ENCODE peak calls at places on chromosomes 13 and 19, in eight cellular contexts. One of them, this sample, is unnamed.

GRCh38 chr13:38783992-38784875 is 97.4 kb downstream of the FREM2 start:
- DNase-seq in A549: no peak
- DNase-seq in AG10803: no peak
- DNase-seq in endodermal cell: no peak
- DNase-seq in tibial artery: no peak
- DNase-seq in foreskin fibroblast: no peak
- DNase-seq in bronchial epithelial cell: peak; percentile 17
- DNase-seq in tibial nerve: no peak
- DNase-seq in this sample: no peak

GRCh38 chr13:29908411-29908810 is 58.0 kb upstream of the UBL3 start:
- DNase-seq in A549: no peak
- DNase-seq in AG10803: peak; percentile 95
- DNase-seq in endodermal cell: no peak
- DNase-seq in tibial artery: peak; percentile 75
- DNase-seq in foreskin fibroblast: peak; percentile 93
- DNase-seq in bronchial epithelial cell: peak; percentile 27
- DNase-seq in tibial nerve: peak; percentile 55
- DNase-seq in this sample: peak; percentile 47

GRCh38 chr19:46299004-46299509 is 2.2 kb downstream of the HIF3A start:
- DNase-seq in A549: peak; percentile 95
- DNase-seq in AG10803: peak; percentile 57
- DNase-seq in endodermal cell: peak; percentile 63
- DNase-seq in tibial artery: peak; percentile 96
- DNase-seq in foreskin fibroblast: peak; percentile 98
- DNase-seq in bronchial epithelial cell: peak; percentile 77
- DNase-seq in tibial nerve: peak; percentile 97
- DNase-seq in this sample: peak; percentile 92

GRCh38 chr13:22014469-22014868 is 343.6 kb downstream of the FGF9 start:
- DNase-seq in A549: no peak
- DNase-seq in AG10803: peak; percentile 72
- DNase-seq in endodermal cell: no peak
- DNase-seq in tibial artery: no peak
- DNase-seq in foreskin fibroblast: no peak
- DNase-seq in bronchial epithelial cell: peak; percentile 21
- DNase-seq in tibial nerve: no peak
- DNase-seq in this sample: no peak

GRCh38 chr19:6209233-6209632 is 70.5 kb downstream of the MLLT1 start:
- DNase-seq in A549: no peak
- DNase-seq in AG10803: no peak
- DNase-seq in endodermal cell: peak; percentile 49
- DNase-seq in tibial artery: no peak
- DNase-seq in foreskin fibroblast: no peak
- DNase-seq in bronchial epithelial cell: no peak
- DNase-seq in tibial nerve: no peak
- DNase-seq in this sample: no peak

GRCh38 chr19:44653977-44654784 is 10.5 kb downstream of the PVR start:
- DNase-seq in A549: peak; percentile 87
- DNase-seq in AG10803: peak; percentile 63
- DNase-seq in endodermal cell: peak; percentile 89
- DNase-seq in tibial artery: peak; percentile 69
- DNase-seq in foreskin fibroblast: peak; percentile 63
- DNase-seq in bronchial epithelial cell: peak; percentile 56
- DNase-seq in tibial nerve: peak; percentile 61
- DNase-seq in this sample: peak; percentile 39

GRCh38 chr19:39408392-39409206 is 2.0 kb downstream of the ZFP36 start:
- DNase-seq in A549: no peak
- DNase-seq in AG10803: peak; percentile 53
- DNase-seq in endodermal cell: peak; percentile 64
- DNase-seq in tibial artery: no peak
- DNase-seq in foreskin fibroblast: peak; percentile 67
- DNase-seq in bronchial epithelial cell: peak; percentile 65
- DNase-seq in tibial nerve: no peak
- DNase-seq in this sample: peak; percentile 56

GRCh38 chr13:24308488-24309020 is 826 bp upstream of the C1QTNF9 start:
- DNase-seq in A549: no peak
- DNase-seq in AG10803: no peak
- DNase-seq in endodermal cell: no peak
- DNase-seq in tibial artery: no peak
- DNase-seq in foreskin fibroblast: no peak
- DNase-seq in bronchial epithelial cell: no peak
- DNase-seq in tibial nerve: no peak
- DNase-seq in this sample: no peak

GRCh38 chr19:38898788-38899446 is 501 bp downstream of the SIRT2 start:
- DNase-seq in A549: peak; percentile 54
- DNase-seq in AG10803: peak; percentile 21
- DNase-seq in endodermal cell: no peak
- DNase-seq in tibial artery: no peak
- DNase-seq in foreskin fibroblast: peak; percentile 42
- DNase-seq in bronchial epithelial cell: peak; percentile 7
- DNase-seq in tibial nerve: no peak
- DNase-seq in this sample: peak; percentile 10

GRCh38 chr19:4208385-4209094 is 20.8 kb upstream of the EBI3 start:
- DNase-seq in A549: peak; percentile 55
- DNase-seq in AG10803: no peak
- DNase-seq in endodermal cell: peak; percentile 78
- DNase-seq in tibial artery: no peak
- DNase-seq in foreskin fibroblast: peak; percentile 47
- DNase-seq in bronchial epithelial cell: peak; percentile 33
- DNase-seq in tibial nerve: no peak
- DNase-seq in this sample: peak; percentile 27

DNA sequence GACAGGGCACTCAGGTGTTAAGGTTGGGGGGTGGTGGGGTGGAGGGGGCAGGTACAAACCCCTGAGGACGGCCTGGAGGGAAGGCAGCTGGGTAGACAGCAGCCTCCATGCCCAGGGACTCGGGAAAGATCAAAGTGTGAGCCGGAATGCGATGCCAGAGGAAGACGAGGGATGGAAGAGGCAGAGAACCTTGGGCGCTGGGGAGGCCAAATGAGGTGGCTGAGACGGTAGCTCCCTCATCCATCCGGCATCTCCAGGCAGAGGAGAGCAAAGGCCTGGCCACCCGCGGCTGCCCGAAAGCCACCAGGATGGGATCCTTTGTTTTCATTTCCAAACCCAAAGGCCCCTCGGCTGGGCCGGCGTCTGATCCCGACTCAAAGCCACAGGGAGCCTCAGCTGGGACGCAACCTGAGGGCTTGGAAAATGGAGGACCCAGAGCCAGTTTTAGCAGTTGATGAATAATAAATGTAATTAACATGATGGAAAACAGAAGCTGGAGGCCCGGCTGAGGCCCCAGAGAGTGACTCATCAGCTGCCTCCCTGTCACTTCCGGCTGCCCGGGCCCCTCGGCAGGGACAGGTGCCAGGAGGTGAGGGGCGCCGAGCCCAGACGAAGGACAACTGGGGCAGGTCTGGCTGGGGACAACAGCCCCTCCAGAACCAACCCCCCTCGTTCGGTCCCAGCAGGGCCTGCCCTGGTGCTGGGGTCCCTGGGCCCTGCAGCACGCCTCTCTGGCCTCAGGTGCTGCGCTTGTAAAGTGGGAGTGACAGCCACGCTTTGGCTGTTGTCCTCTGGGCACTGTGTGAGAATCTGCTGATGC is 61.6 kb downstream of the CEBPG start:
- DNase-seq in A549: no peak
- DNase-seq in AG10803: peak; percentile 20
- DNase-seq in endodermal cell: no peak
- DNase-seq in tibial artery: no peak
- DNase-seq in foreskin fibroblast: peak; percentile 55
- DNase-seq in bronchial epithelial cell: no peak
- DNase-seq in tibial nerve: no peak
- DNase-seq in this sample: peak; percentile 37
- TF ChIP-seq CTCF in A549: no peak
- TF ChIP-seq CTCF in AG10803: no peak
- TF ChIP-seq CTCF in endodermal cell: no peak
- TF ChIP-seq CTCF in tibial artery: no peak
- TF ChIP-seq CTCF in foreskin fibroblast: no peak
- TF ChIP-seq CTCF in bronchial epithelial cell: no peak
- TF ChIP-seq CTCF in tibial nerve: no peak
- TF ChIP-seq CTCF in this sample: no peak

GRCh38 chr13:40777166-40777956 is 6.4 kb upstream of the MRPS31 start:
- DNase-seq in A549: peak; percentile 35
- DNase-seq in AG10803: peak; percentile 46
- DNase-seq in endodermal cell: peak; percentile 79
- DNase-seq in tibial artery: no peak
- DNase-seq in foreskin fibroblast: peak; percentile 70
- DNase-seq in bronchial epithelial cell: peak; percentile 52
- DNase-seq in tibial nerve: no peak
- DNase-seq in this sample: peak; percentile 65

GRCh38 chr13:40777957-40778235 is 6.9 kb upstream of the MRPS31 start:
- DNase-seq in A549: no peak
- DNase-seq in AG10803: no peak
- DNase-seq in endodermal cell: no peak
- DNase-seq in tibial artery: no peak
- DNase-seq in foreskin fibroblast: no peak
- DNase-seq in bronchial epithelial cell: no peak
- DNase-seq in tibial nerve: no peak
- DNase-seq in this sample: no peak

GRCh38 chr13:40774672-40775071 is 3.7 kb upstream of the MRPS31 start:
- DNase-seq in A549: no peak
- DNase-seq in AG10803: no peak
- DNase-seq in endodermal cell: no peak
- DNase-seq in tibial artery: no peak
- DNase-seq in foreskin fibroblast: no peak
- DNase-seq in bronchial epithelial cell: no peak
- DNase-seq in tibial nerve: no peak
- DNase-seq in this sample: no peak

GRCh38 chr13:40776232-40776631 is 5.2 kb upstream of the MRPS31 start:
- DNase-seq in A549: no peak
- DNase-seq in AG10803: no peak
- DNase-seq in endodermal cell: no peak
- DNase-seq in tibial artery: no peak
- DNase-seq in foreskin fibroblast: no peak
- DNase-seq in bronchial epithelial cell: no peak
- DNase-seq in tibial nerve: no peak
- DNase-seq in this sample: no peak

DNA sequence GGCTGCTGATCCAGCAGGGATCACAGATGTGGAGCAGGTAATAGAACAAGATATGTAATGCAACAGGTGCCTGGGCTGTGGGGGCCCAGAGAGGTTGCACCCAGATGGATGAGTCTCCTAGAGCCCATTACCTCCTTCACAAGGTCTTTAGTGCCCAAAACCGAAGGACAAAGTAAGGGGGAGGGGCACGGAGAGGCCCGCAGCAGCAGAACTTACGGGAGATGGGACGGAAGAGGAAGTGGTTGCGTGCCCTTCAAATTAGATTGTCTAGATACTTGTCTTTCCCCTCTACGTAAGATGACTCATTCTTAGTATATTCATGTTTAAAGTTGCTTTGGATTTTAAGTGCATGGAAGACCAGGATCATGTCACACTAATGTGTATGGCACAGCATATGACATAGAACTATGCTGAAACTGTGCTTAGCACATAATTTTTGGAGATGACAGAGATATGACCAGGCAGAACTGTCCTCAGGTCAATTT is 5.7 kb upstream of the MRPS31 start:
- DNase-seq in A549: no peak
- DNase-seq in AG10803: peak; percentile 31
- DNase-seq in endodermal cell: no peak
- DNase-seq in tibial artery: no peak
- DNase-seq in foreskin fibroblast: peak; percentile 21
- DNase-seq in bronchial epithelial cell: peak; percentile 58
- DNase-seq in tibial nerve: no peak
- DNase-seq in this sample: peak; percentile 40
- H3K4me3 ChIP-seq in A549: no peak overlapping the region
- H3K4me3 ChIP-seq in AG10803: no peak overlapping the region
- H3K4me3 ChIP-seq in endodermal cell: no peak overlapping the region
- H3K4me3 ChIP-seq in tibial artery: no peak overlapping the region
- H3K4me3 ChIP-seq in foreskin fibroblast: no peak overlapping the region
- H3K4me3 ChIP-seq in bronchial epithelial cell: no peak overlapping the region
- H3K4me3 ChIP-seq in tibial nerve: no peak overlapping the region
- H3K4me3 ChIP-seq in this sample: no peak overlapping the region

GRCh38 chr19:32720216-32720935 is 809 bp downstream of the TDRD12 start:
- DNase-seq in A549: no peak
- DNase-seq in AG10803: no peak
- DNase-seq in endodermal cell: peak; percentile 45
- DNase-seq in tibial artery: no peak
- DNase-seq in foreskin fibroblast: no peak
- DNase-seq in bronchial epithelial cell: no peak
- DNase-seq in tibial nerve: no peak
- DNase-seq in this sample: no peak
- TF ChIP-seq CTCF in A549: no peak
- TF ChIP-seq CTCF in AG10803: no peak
- TF ChIP-seq CTCF in endodermal cell: no peak
- TF ChIP-seq CTCF in tibial artery: no peak
- TF ChIP-seq CTCF in foreskin fibroblast: no peak
- TF ChIP-seq CTCF in bronchial epithelial cell: no peak
- TF ChIP-seq CTCF in tibial nerve: no peak
- TF ChIP-seq CTCF in this sample: no peak

GRCh38 chr19:33064778-33065550 is at the start of gene RHPN2:
- DNase-seq in A549: peak; percentile 94
- DNase-seq in AG10803: peak; percentile 62
- DNase-seq in endodermal cell: peak; percentile 92
- DNase-seq in tibial artery: no peak
- DNase-seq in foreskin fibroblast: peak; percentile 87
- DNase-seq in bronchial epithelial cell: no peak
- DNase-seq in tibial nerve: peak; percentile 22
- DNase-seq in this sample: peak; percentile 65

GRCh38 chr19:33060586-33060985 is 4.1 kb downstream of the RHPN2 start:
- DNase-seq in A549: no peak
- DNase-seq in AG10803: no peak
- DNase-seq in endodermal cell: no peak
- DNase-seq in tibial artery: no peak
- DNase-seq in foreskin fibroblast: no peak
- DNase-seq in bronchial epithelial cell: no peak
- DNase-seq in tibial nerve: no peak
- DNase-seq in this sample: no peak

GRCh38 chr19:33064117-33064777 is 441 bp downstream of the RHPN2 start:
- DNase-seq in A549: no peak
- DNase-seq in AG10803: no peak
- DNase-seq in endodermal cell: peak; percentile 89
- DNase-seq in tibial artery: no peak
- DNase-seq in foreskin fibroblast: peak; percentile 27
- DNase-seq in bronchial epithelial cell: no peak
- DNase-seq in tibial nerve: no peak
- DNase-seq in this sample: no peak

GRCh38 chr19:33062902-33063301 is 1.8 kb downstream of the RHPN2 start:
- DNase-seq in A549: no peak
- DNase-seq in AG10803: no peak
- DNase-seq in endodermal cell: no peak
- DNase-seq in tibial artery: no peak
- DNase-seq in foreskin fibroblast: no peak
- DNase-seq in bronchial epithelial cell: no peak
- DNase-seq in tibial nerve: no peak
- DNase-seq in this sample: no peak

DNA sequence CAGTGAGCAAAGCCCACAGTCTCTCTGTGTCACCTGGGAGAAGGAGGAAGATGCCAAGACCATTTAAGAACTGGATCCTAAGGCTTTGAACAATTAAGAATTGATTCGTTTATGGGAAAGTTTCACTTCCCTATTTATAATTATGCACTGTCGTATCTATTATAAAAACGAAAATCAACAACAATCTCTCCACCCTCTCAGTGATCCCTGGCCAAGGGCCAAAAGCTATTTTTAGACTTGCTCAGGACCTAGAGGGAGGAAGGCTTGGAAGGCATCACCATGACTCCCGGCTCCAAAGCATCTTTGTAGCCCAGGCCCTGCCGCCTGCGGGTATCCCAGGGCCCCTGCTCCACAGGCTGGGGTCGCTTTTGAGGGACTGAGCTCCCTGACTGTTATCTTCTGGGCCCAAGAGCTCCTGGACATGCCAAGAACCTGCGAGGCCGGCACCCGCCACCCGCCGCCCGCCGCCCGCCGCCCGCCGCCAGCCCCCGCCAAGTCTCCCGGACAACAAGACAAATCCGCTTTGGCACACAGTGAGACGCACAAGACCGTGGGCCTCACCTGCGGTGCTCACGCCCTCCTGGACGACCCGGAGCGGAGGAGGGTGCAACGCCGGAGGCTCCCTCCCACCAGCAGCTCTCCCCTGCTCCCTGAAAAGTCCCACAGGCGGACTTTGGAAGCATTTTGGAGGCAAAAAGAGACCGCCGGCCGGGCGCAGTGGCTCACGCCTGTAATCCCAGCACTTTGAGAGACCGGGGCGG is 1.2 kb downstream of the RHPN2 start:
- DNase-seq in A549: no peak
- DNase-seq in AG10803: peak; percentile 13
- DNase-seq in endodermal cell: peak; percentile 71
- DNase-seq in tibial artery: no peak
- DNase-seq in foreskin fibroblast: peak; percentile 33
- DNase-seq in bronchial epithelial cell: no peak
- DNase-seq in tibial nerve: no peak
- DNase-seq in this sample: peak; percentile 23
- H3K4me3 ChIP-seq in A549: peak overlapping the region; percentile 84
- H3K4me3 ChIP-seq in AG10803: peak overlapping the region; percentile 52
- H3K4me3 ChIP-seq in endodermal cell: peak overlapping the region; percentile 86
- H3K4me3 ChIP-seq in tibial artery: peak overlapping the region; percentile 42
- H3K4me3 ChIP-seq in foreskin fibroblast: peak overlapping the region; percentile 45
- H3K4me3 ChIP-seq in bronchial epithelial cell: peak overlapping the region; percentile 75
- H3K4me3 ChIP-seq in tibial nerve: peak overlapping the region; percentile 80
- H3K4me3 ChIP-seq in this sample: peak overlapping the region; percentile 49

This sample was measured in astrocyte of the spinal cord.